ENCODE peak calls at places on chromosomes 3 and 15, in four cellular contexts. H is pancreas, R is right cardiac atrium, F is activated B cell treated with CpG ODN at 0.5 μM for 24 hours. D is an unnamed sample.

GRCh38 chr15:96363692-96364091 is 33.2 kb downstream of the NR2F2 start:
- ATAC-seq in F (no peak), H (no peak), R (no peak), D (no peak)

GRCh38 chr15:69467636-69468035 is 15.0 kb downstream of the RPLP1 start:
- ATAC-seq in F (no peak), H (no peak), R (no peak), D (peak)

GRCh38 chr3:195048059-195048905 is 222.7 kb downstream of the XXYLT1 start:
- ATAC-seq in F (no peak), H (no peak), R (no peak), D (no peak)

GRCh38 chr3:5010140-5010539 is 30.9 kb downstream of the BHLHE40 start:
- ATAC-seq in H (no peak), F (no peak), R (no peak), D (no peak)

GRCh38 chr3:23810342-23811116 is 4.8 kb downstream of the UBE2E1 start:
- ATAC-seq in H (peak), R (peak), F (peak), D (peak)

GRCh38 chr3:58874248-58874741 is 175.5 kb downstream of the CFAP20DC start:
- ATAC-seq in F (no peak), H (no peak), R (no peak), D (peak)

GRCh38 chr3:42045719-42046243 is 45.4 kb upstream of the TRAK1 start:
- ATAC-seq in F (no peak), H (no peak), R (no peak), D (no peak)

GRCh38 chr15:59437473-59437776 is 561 bp upstream of the FAM81A start:
- ATAC-seq in H (no peak), F (no peak), R (no peak), D (no peak)